ENCODE peak calls at places on chromosomes 6 and 20, in five cellular contexts. K is activated naive CD8-positive, alpha-beta T cell treated with anti-CD3 and anti-CD28 coated beads, Interleukin-2, amount 50 U/mL, for 24 hours; C is psoas muscle; M is Panc1; T is stimulated activated effector memory CD8-positive, alpha-beta T cell treated with anti-CD3 and anti-CD28 coated beads, Interleukin-12 subunit alpha, Interleukin-12 subunit beta, amount 100 ng/mL, for 72 hours. H is an unnamed sample.

GRCh38 chr6:100663219-100663863 is 198.6 kb upstream of the SIM1 start:
- ATAC-seq in C (no peak), K (no peak), T (no peak), M (peak), H (no peak)

GRCh38 chr20:34604980-34605788 is 46.7 kb downstream of the MAP1LC3A start:
- ATAC-seq in T (no peak), K (no peak), M (no peak), C (no peak), H (no peak)

GRCh38 chr20:50379049-50379990 is 130.9 kb upstream of the PTPN1 start:
- ATAC-seq in T (no peak), K (no peak), M (no peak), C (peak), H (no peak)

GRCh38 chr6:15309611-15310283 is 63.9 kb downstream of the JARID2 start:
- ATAC-seq in C (no peak), T (no peak), K (no peak), M (no peak), H (no peak)

GRCh38 chr20:41353530-41353929 is 12.9 kb downstream of the LPIN3 start:
- ATAC-seq in C (peak), K (no peak), M (no peak), T (no peak), H (no peak)

GRCh38 chr6:89430563-89430962 is 2.4 kb upstream of the ANKRD6 start:
- ATAC-seq in K (no peak), M (no peak), T (no peak), C (peak), H (no peak)

GRCh38 chr6:16540804-16541752 is 220.2 kb downstream of the ATXN1 start:
- ATAC-seq in K (peak), M (no peak), T (peak), C (peak), H (peak)

GRCh38 chr20:37922016-37922415 is 19.1 kb downstream of the VSTM2L start:
- ATAC-seq in T (peak), M (no peak), C (no peak), K (peak), H (peak)

GRCh38 chr6:95280690-95281273 is 296.6 kb upstream of the MANEA start:
- ATAC-seq in T (no peak), M (peak), K (no peak), C (no peak), H (no peak)

GRCh38 chr6:10297825-10298224 is 117.0 kb downstream of the TFAP2A start:
- ATAC-seq in T (no peak), C (no peak), K (no peak), M (no peak), H (no peak)

GRCh38 chr20:18224968-18225568 is 63.3 kb upstream of the ZNF133 start:
- ATAC-seq in M (peak), K (no peak), T (peak), C (peak), H (no peak)

GRCh38 chr20:58829531-58829941 is 21.2 kb downstream of the GNAS-AS1 start:
- ATAC-seq in K (no peak), M (no peak), T (no peak), C (peak), H (no peak)

GRCh38 chr6:10411131-10411914 is 3.6 kb downstream of the TFAP2A start:
- ATAC-seq in M (no peak), C (no peak), T (peak), K (no peak), H (no peak)

GRCh38 chr6:150900049-150900448 is 34.5 kb downstream of the MTHFD1L start:
- ATAC-seq in C (no peak), K (no peak), M (no peak), T (no peak), H (no peak)

GRCh38 chr6:33323623-33323948 is 6.0 kb upstream of the ZBTB22 start:
- ATAC-seq in T (no peak), M (no peak), K (no peak), C (peak), H (peak)

GRCh38 chr20:58515240-58516212 is at the start of gene APCDD1L:
- ATAC-seq in K (peak), T (no peak), C (no peak), M (no peak), H (no peak)

GRCh38 chr6:120874422-120874821 is 459.9 kb downstream of the TBC1D32 start:
- ATAC-seq in K (no peak), T (peak), M (no peak), C (no peak), H (no peak)

GRCh38 chr6:165920896-165921671 is 246.6 kb downstream of the TBXT start:
- ATAC-seq in T (no peak), K (no peak), M (no peak), C (no peak), H (no peak)

GRCh38 chr6:158970640-158971291 is 29.2 kb downstream of the RSPH3 start:
- ATAC-seq in M (no peak), C (peak), T (no peak), K (no peak), H (no peak)

GRCh38 chr6:3813150-3813780 is 35.9 kb upstream of the FAM50B start:
- ATAC-seq in K (peak), T (no peak), M (peak), C (peak), H (peak)

GRCh38 chr20:50691585-50692552 is 527 bp upstream of the RIPOR3 start:
- ATAC-seq in C (no peak), T (no peak), M (peak), K (peak), H (no peak)

GRCh38 chr6:137880633-137881521 is 13.8 kb downstream of the TNFAIP3 start:
- ATAC-seq in K (peak), C (no peak), T (peak), M (no peak), H (no peak)

GRCh38 chr6:138215071-138215470 is 3.2 kb downstream of the PBOV1 start:
- ATAC-seq in C (no peak), M (no peak), K (no peak), T (no peak), H (no peak)

GRCh38 chr20:60167840-60168239 is 209.6 kb downstream of the CDH26 start:
- ATAC-seq in K (no peak), C (no peak), M (no peak), T (no peak), H (no peak)

GRCh38 chr20:10581823-10582222 is 92.0 kb downstream of the JAG1 start:
- ATAC-seq in C (no peak), T (no peak), M (no peak), K (no peak), H (no peak)

GRCh38 chr6:135268740-135269139 is 87.6 kb downstream of the MYB start:
- ATAC-seq in M (no peak), T (no peak), C (no peak), K (peak), H (peak)

GRCh38 chr20:37986873-37987601 is 46.2 kb downstream of the TTI1 start:
- ATAC-seq in C (peak), T (no peak), M (no peak), K (no peak), H (no peak)

GRCh38 chr6:29702519-29703103 is 20.6 kb upstream of the HLA-F start:
- ATAC-seq in T (peak), C (no peak), M (peak), K (peak), H (peak)

GRCh38 chr6:85136310-85136709 is 313.6 kb upstream of the NT5E start:
- ATAC-seq in M (no peak), K (no peak), T (no peak), C (no peak), H (no peak)

GRCh38 chr6:132115714-132116366 is 164.7 kb upstream of the CCN2 start:
- ATAC-seq in C (no peak), T (no peak), M (no peak), K (no peak), H (no peak)

H was measured in stimulated activated memory B cell treated with anti-CD40 and anti-IgM and Interleukin-4, amounts not matched to agents 10 μg/mL and 1 μg/mL and 100 μg/mL, for 72 hours.